ENCODE peak calls at places on chromosome 5, in nine cellular contexts. W, T, U, M, D, E, J, G and K are unnamed samples. For H3K36me3 and H3K27me3, the result is how much of the 10 kb centered on the place peaks cover.

GRCh38 chr5:126394211-126394828 is 28.9 kb upstream of the GRAMD2B start:
- DNase-seq in W (no peak), T (no peak), U (no peak), M (no peak), D (no peak), E (no peak), J (no peak), G (no peak), K (no peak)

GRCh38 chr5:150224483-150225027 is 34.7 kb downstream of the SLC6A7 start:
- DNase-seq in W (no peak), T (no peak), U (no peak), M (no peak), D (no peak), E (no peak), J (no peak), G (no peak), K (no peak)

GRCh38 chr5:154782812-154783592 is 27.8 kb downstream of the LARP1 start:
- DNase-seq in W (no peak), T (no peak), U (no peak), M (no peak), D (no peak), E (no peak), J (no peak), G (no peak), K (no peak)

GRCh38 chr5:163880307-163880706 is 374.9 kb downstream of the MAT2B start:
- DNase-seq in W (no peak), T (no peak), U (no peak), M (no peak), D (no peak), E (peak), J (no peak), G (no peak), K (no peak)

GRCh38 chr5:71899865-71900342 is 180.8 kb downstream of the CARTPT start:
- DNase-seq in W (no peak), T (peak), U (no peak), M (no peak), D (no peak), E (no peak), J (peak), G (no peak), K (peak)

GRCh38 chr5:766666-767431 is 17.7 kb downstream of the ZDHHC11B start:
- DNase-seq in W (no peak), T (no peak), U (peak), M (peak), D (peak), E (no peak), J (no peak), G (no peak), K (no peak)

GRCh38 chr5:143219696-143220095 is 183.8 kb downstream of the NR3C1 start:
- DNase-seq in W (no peak), T (no peak), U (no peak), M (no peak), D (no peak), E (no peak), J (no peak), G (peak), K (peak)

GRCh38 chr5:34007116-34007674 is 655 bp downstream of the AMACR start:
- DNase-seq in W (no peak), T (no peak), U (no peak), M (peak), D (peak), E (peak), J (no peak), G (no peak), K (no peak)

GRCh38 chr5:154273028-154273617 is 82.6 kb downstream of the GALNT10 start:
- DNase-seq in W (no peak), T (no peak), U (no peak), M (peak), D (peak), E (peak), J (peak), G (no peak), K (peak)

GRCh38 chr5:56803894-56804293 is 11.5 kb upstream of the MAP3K1 start:
- DNase-seq in W (no peak), T (no peak), U (no peak), M (no peak), D (no peak), E (no peak), J (no peak), G (no peak), K (no peak)

GRCh38 chr5:170404398-170404797 is 15.2 kb upstream of the KCNMB1 start:
- DNase-seq in W (no peak), T (no peak), U (no peak), M (no peak), D (no peak), E (no peak), J (no peak), G (no peak), K (no peak)

GRCh38 chr5:72065751-72066255 is 41.5 kb upstream of the MAP1B start:
- DNase-seq in W (no peak), T (no peak), U (no peak), M (peak), D (no peak), E (peak), J (peak), G (no peak), K (no peak)

GRCh38 chr5:57311251-57311650 is 137.4 kb downstream of the GPBP1 start:
- DNase-seq in W (no peak), T (no peak), U (no peak), M (no peak), D (no peak), E (no peak), J (no peak), G (no peak), K (no peak)

GRCh38 chr5:41508186-41508585 is 2.2 kb downstream of the PLCXD3 start:
- DNase-seq in W (no peak), T (no peak), U (no peak), M (no peak), D (no peak), E (peak), J (no peak), G (no peak), K (no peak)

GRCh38 chr5:43700591-43700990 is 97.6 kb downstream of the NNT start:
- DNase-seq in W (no peak), T (no peak), U (no peak), M (no peak), D (no peak), E (no peak), J (no peak), G (no peak), K (no peak)

GRCh38 chr5:35815089-35815936 is 41.4 kb upstream of the IL7R start:
- DNase-seq in W (no peak), T (no peak), U (no peak), M (peak), D (no peak), E (peak), J (peak), G (peak), K (no peak)

GRCh38 chr5:124997186-124997893 is 250.9 kb upstream of the ZNF608 start:
- DNase-seq in W (no peak), T (no peak), U (no peak), M (no peak), D (no peak), E (peak), J (no peak), G (no peak), K (no peak)

GRCh38 chr5:23269981-23270380 is 237.4 kb upstream of the PRDM9 start:
- DNase-seq in W (no peak), T (no peak), U (no peak), M (no peak), D (no peak), E (no peak), J (no peak), G (no peak), K (no peak)

GRCh38 chr5:149371296-149371962 is 7.7 kb downstream of the IL17B start:
- DNase-seq in W (peak), T (peak), U (no peak), M (peak), D (no peak), E (peak), J (peak), G (peak), K (peak)

GRCh38 chr5:93611900-93612898 is 29.2 kb downstream of the NR2F1 start:
- DNase-seq in W (no peak), T (no peak), U (no peak), M (peak), D (peak), E (peak), J (no peak), G (peak), K (peak)

GRCh38 chr5:62494772-62495171 is 82.2 kb downstream of the IPO11 start:
- DNase-seq in W (no peak), T (no peak), U (no peak), M (no peak), D (no peak), E (no peak), J (no peak), G (no peak), K (no peak)

GRCh38 chr5:62496876-62497275 is 81.7 kb upstream of the LRRC70 start:
- DNase-seq in W (no peak), T (no peak), U (no peak), M (no peak), D (no peak), E (no peak), J (no peak), G (no peak), K (no peak)

GRCh38 chr5:62498961-62499360 is 79.7 kb upstream of the LRRC70 start:
- DNase-seq in W (no peak), T (no peak), U (no peak), M (no peak), D (no peak), E (no peak), J (no peak), G (no peak), K (no peak)

GRCh38 chr5:62496152-62496551 is 82.5 kb upstream of the LRRC70 start:
- DNase-seq in W (no peak), T (no peak), U (no peak), M (no peak), D (no peak), E (no peak), J (no peak), G (no peak), K (no peak)
- H3K36me3 ChIP-seq in W (under half), T (under half), U (under half), M (under half), D (under half), E (under half), J (under half), G (under half), K (under half)

GRCh38 chr5:174844971-174845370 is 120.6 kb downstream of the MSX2 start:
- DNase-seq in W (no peak), T (no peak), U (no peak), M (no peak), D (no peak), E (no peak), J (no peak), G (no peak), K (no peak)
- H3K27me3 ChIP-seq in W (under half), T (under half), U (under half), M (under half), D (under half), E (under half), J (under half), G (under half), K (under half)

DNA sequence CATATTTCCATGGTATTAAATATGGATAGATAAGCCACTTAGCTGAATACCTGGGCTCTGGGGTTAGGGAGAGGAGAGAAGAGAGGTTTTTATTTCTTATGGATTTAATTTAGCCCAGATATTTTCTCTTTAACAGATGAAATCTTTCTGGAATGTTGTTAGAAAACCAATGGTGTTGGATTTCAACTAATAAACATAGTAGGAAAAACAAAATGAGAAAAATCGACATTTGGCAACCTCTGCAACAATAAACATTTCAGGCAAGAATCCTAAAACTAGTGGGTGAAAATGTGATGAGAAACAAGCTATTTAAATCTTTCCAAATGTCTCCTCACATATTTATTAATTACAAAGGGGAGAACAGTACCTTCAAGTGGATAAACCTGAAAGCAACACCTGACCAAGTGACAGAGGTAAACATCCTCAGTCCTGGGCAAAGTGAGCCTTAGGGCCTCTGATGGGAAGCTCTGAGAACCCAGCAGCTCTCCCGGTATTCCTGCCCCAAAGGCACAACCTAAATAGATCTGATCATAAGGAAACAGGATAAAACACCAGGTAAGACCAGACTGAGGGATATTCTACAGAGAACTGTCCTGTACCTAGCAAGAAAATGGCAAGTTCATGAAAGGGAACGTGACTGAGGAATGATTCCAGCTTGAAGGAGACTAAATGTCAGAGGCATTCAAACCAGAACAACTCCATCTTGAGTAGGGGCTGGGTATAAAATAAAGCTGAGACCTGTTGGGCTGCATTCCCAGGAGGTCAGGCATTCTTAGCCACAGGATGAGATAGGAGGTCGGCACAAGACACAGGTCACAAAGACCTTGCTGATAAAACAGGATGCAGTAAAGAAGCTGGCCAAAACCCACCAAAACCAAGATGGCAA is 163.7 kb downstream of the ESM1 start:
- DNase-seq in W (no peak), T (no peak), U (no peak), M (peak), D (no peak), E (peak), J (no peak), G (no peak), K (no peak)
- H3K4me3 ChIP-seq in W (no peak), T (no peak), U (no peak), M (no peak), D (no peak), E (no peak), J (no peak), G (no peak), K (no peak)

GRCh38 chr5:179451813-179452196 is 98.5 kb upstream of the RUFY1 start:
- DNase-seq in W (no peak), T (no peak), U (no peak), M (no peak), D (no peak), E (no peak), J (no peak), G (no peak), K (no peak)
- H3K36me3 ChIP-seq in W (under half), T (under half), U (under half), M (under half), D (under half), E (under half), J (under half), G (under half), K (under half)

DNA sequence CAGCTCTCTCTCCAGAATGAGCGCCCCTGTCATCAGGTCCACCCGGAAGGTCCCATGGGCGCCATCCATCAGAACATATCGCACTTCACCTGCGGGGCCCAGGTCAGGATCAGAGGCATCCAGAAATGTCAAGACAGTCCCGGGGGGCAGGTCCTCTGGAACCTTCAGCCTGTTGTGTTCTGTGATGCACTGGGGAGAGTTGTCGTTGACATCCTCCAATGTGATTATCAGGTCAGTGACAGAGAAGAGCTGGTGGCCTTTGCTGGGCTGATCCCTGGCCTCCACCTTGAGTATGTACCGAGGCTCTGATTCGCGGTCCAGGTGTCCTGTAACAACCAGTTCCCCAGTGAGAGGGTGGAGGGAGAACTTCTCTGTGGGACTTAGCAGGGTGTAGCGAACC is 25.2 kb downstream of the FAT2 start:
- DNase-seq in W (no peak), T (no peak), U (no peak), M (no peak), D (no peak), E (no peak), J (no peak), G (no peak), K (no peak)
- H3K27me3 ChIP-seq in W (under half), T (under half), U (under half), M (under half), D (under half), E (under half), J (under half), G (under half), K (under half)

GRCh38 chr5:180069589-180070247 is 1.8 kb downstream of the RNF130 start:
- DNase-seq in W (no peak), T (no peak), U (no peak), M (peak), D (no peak), E (peak), J (no peak), G (no peak), K (peak)

GRCh38 chr5:180071418-180072255 is at the start of gene RNF130:
- DNase-seq in W (peak), T (peak), U (no peak), M (peak), D (peak), E (peak), J (peak), G (peak), K (peak)

GRCh38 chr5:180067986-180068385 is 3.6 kb downstream of the RNF130 start:
- DNase-seq in W (no peak), T (no peak), U (no peak), M (no peak), D (no peak), E (no peak), J (no peak), G (peak), K (no peak)

GRCh38 chr5:180070726-180071417 is 687 bp downstream of the RNF130 start:
- DNase-seq in W (no peak), T (peak), U (no peak), M (peak), D (no peak), E (peak), J (peak), G (peak), K (peak)

GRCh38 chr5:180068519-180069090 is 3.0 kb downstream of the RNF130 start:
- DNase-seq in W (no peak), T (no peak), U (no peak), M (no peak), D (no peak), E (no peak), J (no peak), G (no peak), K (no peak)
- H3K4me3 ChIP-seq in W (no peak), T (no peak), U (no peak), M (peak), D (no peak), E (no peak), J (no peak), G (no peak), K (no peak)

GRCh38 chr5:157671592-157672330 is 428 bp downstream of the C5orf52 start:
- DNase-seq in W (no peak), T (peak), U (peak), M (peak), D (no peak), E (no peak), J (no peak), G (no peak), K (no peak)

GRCh38 chr5:157665467-157666085 is 5.8 kb upstream of the C5orf52 start:
- DNase-seq in W (no peak), T (no peak), U (no peak), M (no peak), D (no peak), E (peak), J (peak), G (no peak), K (peak)

GRCh38 chr5:157669701-157670097 is 1.6 kb upstream of the C5orf52 start:
- DNase-seq in W (no peak), T (no peak), U (no peak), M (peak), D (no peak), E (no peak), J (no peak), G (no peak), K (no peak)

GRCh38 chr5:157670662-157671591 is at the start of gene C5orf52:
- DNase-seq in W (no peak), T (peak), U (peak), M (peak), D (peak), E (peak), J (peak), G (peak), K (peak)

DNA sequence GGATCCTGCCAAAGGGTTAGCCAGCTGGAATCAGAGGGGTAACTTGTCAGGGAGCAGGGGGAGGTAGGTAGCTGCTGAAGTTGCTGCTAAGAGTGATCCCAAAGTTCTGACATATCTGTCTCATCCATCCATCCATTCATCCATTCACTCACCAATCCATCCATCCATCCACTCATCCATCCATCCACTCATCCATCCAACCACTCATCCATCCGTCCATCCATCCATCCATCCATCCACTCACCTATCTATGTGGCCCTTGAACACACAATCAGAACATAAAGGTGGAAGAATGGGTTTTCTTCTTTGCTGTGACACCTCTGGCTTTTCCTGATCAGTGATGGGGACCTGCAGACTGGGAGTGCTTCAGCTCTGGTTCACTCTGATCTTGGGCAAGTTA is 3.0 kb upstream of the C5orf52 start:
- DNase-seq in W (no peak), T (no peak), U (no peak), M (no peak), D (no peak), E (no peak), J (no peak), G (no peak), K (no peak)
- H3K36me3 ChIP-seq in W (under half), T (under half), U (under half), M (under half), D (under half), E (under half), J (under half), G (under half), K (under half)